ENCODE peak calls at places on chromosomes 13 and 19, in four cellular contexts. Q is neural crest cell, K is lower leg skin, D is AG10803. X is an unnamed sample.

GRCh38 chr13:23433171-23434153 is at the start of gene SACS:
- DNase-seq in Q (peak; percentile 68), K (no peak), D (peak; percentile 55), X (peak; percentile 83)

GRCh38 chr13:113864303-113864890 is 521 bp upstream of the GAS6 start:
- DNase-seq in D (peak; percentile 54), K (peak; percentile 50), Q (no peak), X (peak; percentile 57)

GRCh38 chr13:25770601-25771000 is 281.2 kb downstream of the SHISA2 start:
- DNase-seq in D (no peak), K (peak; percentile 63), Q (no peak), X (no peak)

GRCh38 chr13:39765801-39766463 is 110.5 kb downstream of the COG6 start:
- DNase-seq in Q (no peak), D (peak; percentile 56), K (peak; percentile 85), X (no peak)

GRCh38 chr13:47553329-47553977 is 447.6 kb downstream of the SUCLA2 start:
- DNase-seq in K (no peak), D (no peak), Q (no peak), X (no peak)

GRCh38 chr13:53191091-53191490 is 162.5 kb downstream of the OLFM4 start:
- DNase-seq in K (no peak), Q (no peak), D (peak; percentile 32), X (no peak)

GRCh38 chr13:26837997-26838396 is 77.4 kb upstream of the GPR12 start:
- DNase-seq in Q (no peak), K (peak; percentile 85), D (no peak), X (no peak)

GRCh38 chr19:38234615-38235014 is 10.6 kb upstream of the DPF1 start:
- DNase-seq in D (no peak), Q (no peak), K (no peak), X (no peak)

GRCh38 chr19:38838986-38839761 is 7.6 kb upstream of the ECH1 start:
- DNase-seq in D (no peak), K (no peak), Q (no peak), X (no peak)

GRCh38 chr13:28754698-28755545 is 36.2 kb upstream of the SLC46A3 start:
- DNase-seq in D (peak; percentile 48), K (no peak), Q (no peak), X (peak; percentile 79)

GRCh38 chr19:15191982-15192381 is 8.8 kb downstream of the NOTCH3 start:
- DNase-seq in Q (no peak), K (no peak), D (no peak), X (no peak)
- TF ChIP-seq CTCF in Q (no peak), K (no peak), D (no peak), X (no peak)

GRCh38 chr19:15173746-15174404 is 26.9 kb downstream of the NOTCH3 start:
- DNase-seq in Q (no peak), K (no peak), D (peak; percentile 15), X (no peak)
- TF ChIP-seq CTCF in Q (no peak), K (no peak), D (peak; percentile 24), X (peak; percentile 13)

GRCh38 chr13:61410266-61410665 is 5.4 kb downstream of the PCDH20 start:
- DNase-seq in K (no peak), D (no peak), Q (no peak), X (no peak)

GRCh38 chr13:61414136-61414535 is 1.5 kb downstream of the PCDH20 start:
- DNase-seq in Q (no peak), D (no peak), K (no peak), X (no peak)

GRCh38 chr13:61413572-61413971 is 2.1 kb downstream of the PCDH20 start:
- DNase-seq in Q (no peak), K (peak; percentile 63), D (no peak), X (no peak)

GRCh38 chr13:61414686-61415664 is 674 bp downstream of the PCDH20 start:
- DNase-seq in D (no peak), K (peak; percentile 83), Q (peak; percentile 43), X (no peak)

DNA sequence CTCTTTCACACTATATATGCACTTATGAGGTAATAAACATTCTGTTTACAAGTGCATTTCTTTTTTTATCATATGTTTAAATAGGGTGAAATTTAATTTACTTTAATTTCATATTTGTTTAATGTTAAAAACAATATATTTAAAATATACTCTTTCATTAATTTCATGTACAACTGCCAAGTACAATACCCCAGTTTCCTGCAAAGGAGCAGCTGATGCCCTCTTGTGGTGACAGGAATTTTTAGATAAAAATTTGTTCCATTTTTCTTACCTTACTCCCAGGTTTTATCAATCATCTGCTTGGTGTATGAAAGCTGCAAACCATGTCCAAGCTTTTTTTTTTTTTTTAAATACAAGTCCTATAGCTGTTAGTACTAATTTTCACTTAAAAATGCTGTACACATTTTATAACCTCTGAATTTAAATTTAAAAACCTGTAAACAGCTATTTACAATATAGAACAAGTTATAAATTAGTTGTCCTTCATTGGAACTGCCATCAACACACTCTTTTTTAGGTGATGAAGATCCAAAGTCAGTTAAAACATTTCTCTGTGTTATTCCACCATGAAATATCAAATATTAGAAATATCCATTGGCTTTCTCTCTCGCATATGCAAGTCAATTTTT is 4.9 kb downstream of the PCDH20 start:
- DNase-seq in K (no peak), Q (no peak), D (peak; percentile 4), X (no peak)
- TF ChIP-seq CTCF in K (no peak), Q (peak; percentile 78), D (peak; percentile 54), X (peak; percentile 68)

GRCh38 chr19:45975296-45975695 is 1.6 kb upstream of the NOVA2 start:
- DNase-seq in D (no peak), K (no peak), Q (no peak), X (no peak)
- TF ChIP-seq CTCF in D (no peak), K (no peak), Q (no peak), X (no peak)

GRCh38 chr13:61950828-61951227 is 535.2 kb upstream of the PCDH20 start:
- DNase-seq in K (no peak), Q (no peak), D (no peak), X (no peak)

GRCh38 chr13:61954092-61954491 is 538.4 kb upstream of the PCDH20 start:
- DNase-seq in Q (no peak), K (no peak), D (no peak), X (no peak)
- TF ChIP-seq CTCF in Q (peak; percentile 68), K (no peak), D (peak; percentile 12), X (peak; percentile 67)

GRCh38 chr13:54445453-54445852 is 1416.8 kb downstream of the OLFM4 start:
- DNase-seq in D (no peak), K (no peak), Q (no peak), X (no peak)

GRCh38 chr13:54445865-54446264 is 1417.3 kb downstream of the OLFM4 start:
- DNase-seq in Q (no peak), D (no peak), K (no peak), X (no peak)

DNA sequence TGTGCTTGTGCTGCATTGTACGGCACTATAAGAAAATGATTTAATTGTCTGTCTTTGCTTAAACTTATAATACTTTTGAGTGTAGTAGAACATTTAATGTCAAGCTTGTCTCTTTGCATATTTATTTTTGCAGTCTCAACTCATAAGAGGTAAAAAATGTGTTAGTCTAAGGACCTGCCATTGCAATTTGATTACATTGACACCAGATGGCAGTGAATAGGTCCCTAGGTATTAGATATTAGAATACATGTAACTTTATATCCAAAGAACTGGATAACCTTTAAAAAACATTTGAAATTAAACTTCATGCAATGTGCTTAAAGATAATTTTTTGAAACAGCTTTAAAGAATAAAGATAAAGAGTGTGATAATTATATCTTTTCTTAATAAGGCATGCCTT is 1421.3 kb downstream of the OLFM4 start:
- DNase-seq in K (no peak), D (no peak), Q (no peak), X (no peak)
- TF ChIP-seq CTCF in K (no peak), D (no peak), Q (peak; percentile 58), X (no peak)

GRCh38 chr13:19674898-19675297 is 41.4 kb downstream of the MPHOSPH8 start:
- DNase-seq in Q (no peak), K (no peak), D (no peak), X (no peak)
- TF ChIP-seq CTCF in Q (no peak), K (no peak), D (no peak), X (no peak)

GRCh38 chr19:18998276-18998675 is 35.0 kb downstream of the SUGP2 start:
- DNase-seq in K (no peak), Q (no peak), D (no peak), X (no peak)

GRCh38 chr19:18996351-18996750 is 37.0 kb downstream of the SUGP2 start:
- DNase-seq in K (no peak), Q (no peak), D (no peak), X (no peak)

GRCh38 chr19:18996796-18997394 is 36.4 kb downstream of the SUGP2 start:
- DNase-seq in Q (no peak), D (no peak), K (no peak), X (no peak)

GRCh38 chr19:18992696-18993095 is 40.6 kb downstream of the SUGP2 start:
- DNase-seq in K (no peak), Q (no peak), D (no peak), X (no peak)

DNA sequence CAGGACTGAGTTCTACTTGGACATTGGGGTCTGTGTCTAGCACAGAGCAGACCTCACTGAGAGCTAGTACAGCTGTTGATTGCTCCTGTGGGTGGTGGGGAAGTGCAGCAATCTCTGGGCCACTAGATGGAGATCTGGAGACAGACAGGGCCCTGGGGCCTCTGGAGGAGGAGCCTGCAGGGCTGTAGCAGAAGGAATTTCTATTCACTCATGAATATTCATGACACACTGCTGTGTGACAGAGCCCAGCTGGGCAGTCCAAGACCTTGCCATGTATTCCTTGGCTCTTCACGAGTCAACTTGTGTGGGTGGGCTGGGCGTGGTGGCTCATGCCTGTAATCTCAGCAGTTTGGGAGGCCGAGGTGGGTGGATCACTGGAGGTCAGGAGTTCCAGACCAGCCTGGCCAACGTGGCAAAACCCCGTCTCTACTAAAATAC is 37.5 kb downstream of the SUGP2 start:
- DNase-seq in Q (peak; percentile 45), K (no peak), D (peak; percentile 86), X (peak; percentile 88)
- TF ChIP-seq CTCF in Q (peak; percentile 63), K (no peak), D (peak; percentile 75), X (peak; percentile 67)

DNA sequence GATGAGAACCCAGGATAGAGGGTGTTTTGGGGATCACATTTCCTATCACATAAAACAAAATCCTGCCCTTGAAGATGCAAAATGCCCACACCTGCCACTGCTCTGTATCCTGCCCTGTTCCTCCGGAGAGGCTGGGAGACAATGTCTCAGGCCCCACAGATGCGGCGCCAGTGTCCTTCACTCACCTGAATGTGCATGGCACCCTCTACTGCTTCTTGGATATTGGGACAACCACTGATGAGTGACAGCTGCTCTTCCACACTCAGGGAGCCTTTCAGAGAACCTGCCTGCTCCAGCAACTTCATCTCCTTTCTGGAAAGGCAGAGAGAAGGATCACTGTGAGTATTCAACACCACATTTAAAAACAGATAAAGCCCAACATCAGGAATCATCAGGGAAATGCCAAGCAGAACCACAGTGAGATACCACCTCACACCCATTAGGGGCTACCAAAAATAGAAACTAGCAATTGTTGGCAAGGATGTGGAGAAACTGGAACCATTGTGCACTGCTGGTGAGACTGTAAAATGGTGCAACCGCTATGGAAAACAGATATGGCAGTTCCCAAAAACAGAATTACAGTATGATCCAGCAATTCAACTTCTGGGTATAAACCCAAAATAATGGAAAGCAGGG is 36.4 kb downstream of the CRYL1 start:
- DNase-seq in K (peak; percentile 29), D (no peak), Q (no peak), X (no peak)
- TF ChIP-seq CTCF in K (no peak), D (no peak), Q (no peak), X (no peak)

DNA sequence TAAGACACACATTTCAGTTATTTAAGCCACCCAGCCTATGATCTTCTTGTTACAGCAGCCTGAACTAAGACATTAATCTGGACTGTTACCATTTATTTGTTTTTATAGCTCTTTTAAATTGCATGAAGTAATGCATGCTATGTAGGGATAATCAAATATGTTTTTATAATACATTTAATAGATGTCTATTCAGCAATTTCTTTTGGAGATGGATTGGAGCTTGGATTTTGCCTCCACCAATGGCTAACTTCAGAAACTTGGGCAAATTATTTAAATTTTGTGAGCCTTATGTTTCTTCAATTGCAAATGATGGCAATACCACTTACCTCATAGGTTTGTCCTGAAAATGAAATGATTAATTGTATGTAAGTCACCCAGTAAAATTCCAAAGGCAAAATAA is 288.7 kb downstream of the GPC6 start:
- DNase-seq in Q (no peak), K (no peak), D (no peak), X (no peak)
- TF ChIP-seq CTCF in Q (no peak), K (no peak), D (no peak), X (no peak)

X was measured in osteocyte.